ENCODE peak calls at places on chromosome 22, in ten cellular contexts. S is SK-N-SH, G is A549, H is transverse colon, P is HepG2, I is sigmoid colon, V is tibial nerve, R is K562, Q is suprapubic skin, N is stomach. K is an unnamed sample.

GRCh38 chr22:21780259-21780658 is 44.7 kb upstream of the YPEL1 start:
- DNase-seq in S (no peak), G (no peak), H (no peak), P (no peak), I (no peak), V (no peak), R (peak), Q (peak), N (no peak), K (no peak)

GRCh38 chr22:32776800-32777199 is 24.7 kb upstream of the TIMP3 start:
- DNase-seq in S (no peak), G (no peak), H (no peak), P (no peak), I (no peak), V (no peak), R (no peak), Q (no peak), N (no peak), K (no peak)

GRCh38 chr22:43823353-43823908 is 11.3 kb upstream of the EFCAB6 start:
- DNase-seq in S (no peak), G (peak), H (no peak), P (peak), I (no peak), V (no peak), R (no peak), Q (peak), N (peak), K (no peak)

GRCh38 chr22:39821008-39821407 is 72.6 kb downstream of the ENTHD1 start:
- DNase-seq in S (no peak), G (no peak), H (no peak), P (no peak), I (no peak), V (no peak), R (no peak), Q (no peak), N (no peak), K (no peak)

GRCh38 chr22:43876866-43877509 is 14.7 kb upstream of the SULT4A1 start:
- DNase-seq in S (no peak), G (no peak), H (no peak), P (no peak), I (peak), V (no peak), R (no peak), Q (peak), N (no peak), K (no peak)

GRCh38 chr22:43376765-43377485 is 33.8 kb upstream of the SCUBE1 start:
- DNase-seq in S (no peak), G (no peak), H (peak), P (no peak), I (no peak), V (no peak), R (no peak), Q (peak), N (peak), K (peak)

GRCh38 chr22:48188211-48188845 is 1425.9 kb downstream of the TBC1D22A start:
- DNase-seq in S (no peak), G (peak), H (no peak), P (no peak), I (no peak), V (no peak), R (peak), Q (no peak), N (no peak), K (no peak)

GRCh38 chr22:35956850-35957249 is 71.8 kb downstream of the RBFOX2 start:
- DNase-seq in S (no peak), G (no peak), H (no peak), P (no peak), I (no peak), V (no peak), R (no peak), Q (no peak), N (no peak), K (no peak)

GRCh38 chr22:46006379-46007002 is 29.5 kb upstream of the WNT7B start:
- DNase-seq in S (peak), G (peak), H (peak), P (peak), I (peak), V (peak), R (peak), Q (peak), N (peak), K (peak)

GRCh38 chr22:40544758-40545157 is 91.8 kb downstream of the MRTFA start:
- DNase-seq in S (no peak), G (no peak), H (no peak), P (no peak), I (no peak), V (no peak), R (no peak), Q (no peak), N (no peak), K (no peak)

GRCh38 chr22:21876486-21877176 is 9.2 kb upstream of the MAPK1 start:
- DNase-seq in S (peak), G (no peak), H (no peak), P (no peak), I (no peak), V (no peak), R (peak), Q (no peak), N (no peak), K (no peak)

GRCh38 chr22:26648011-26648497 is 9.3 kb upstream of the MIAT start:
- DNase-seq in S (peak), G (no peak), H (peak), P (no peak), I (no peak), V (no peak), R (no peak), Q (no peak), N (no peak), K (no peak)

GRCh38 chr22:38208549-38209097 is 6.8 kb downstream of the MAFF start:
- DNase-seq in S (no peak), G (no peak), H (no peak), P (no peak), I (no peak), V (no peak), R (no peak), Q (peak), N (no peak), K (no peak)

GRCh38 chr22:20729194-20729593 is 44.7 kb upstream of the SERPIND1 start:
- DNase-seq in S (no peak), G (no peak), H (no peak), P (no peak), I (no peak), V (no peak), R (no peak), Q (no peak), N (no peak), K (no peak)

GRCh38 chr22:24728790-24729637 is 45.5 kb downstream of the PIWIL3 start:
- DNase-seq in S (peak), G (no peak), H (no peak), P (peak), I (no peak), V (no peak), R (peak), Q (no peak), N (no peak), K (peak)

GRCh38 chr22:36552300-36552699 is 23.3 kb upstream of the EIF3D start:
- DNase-seq in S (no peak), G (no peak), H (no peak), P (no peak), I (no peak), V (no peak), R (no peak), Q (no peak), N (no peak), K (no peak)

GRCh38 chr22:25494774-25495173 is 69.7 kb upstream of the GRK3 start:
- DNase-seq in S (no peak), G (no peak), H (no peak), P (no peak), I (no peak), V (no peak), R (peak), Q (no peak), N (no peak), K (no peak)

GRCh38 chr22:48795664-48796063 is 1032.0 kb downstream of the BRD1 start:
- DNase-seq in S (no peak), G (no peak), H (no peak), P (no peak), I (peak), V (no peak), R (no peak), Q (no peak), N (no peak), K (no peak)

GRCh38 chr22:48883211-48883960 is 944.3 kb downstream of the BRD1 start:
- DNase-seq in S (no peak), G (no peak), H (no peak), P (no peak), I (peak), V (no peak), R (no peak), Q (no peak), N (no peak), K (no peak)

GRCh38 chr22:43427296-43428004 is 15.6 kb downstream of the MPPED1 start:
- DNase-seq in S (no peak), G (no peak), H (no peak), P (no peak), I (no peak), V (no peak), R (peak), Q (no peak), N (no peak), K (no peak)

GRCh38 chr22:39808087-39808486 is 85.5 kb downstream of the ENTHD1 start:
- DNase-seq in S (peak), G (peak), H (peak), P (peak), I (no peak), V (no peak), R (peak), Q (no peak), N (no peak), K (no peak)

GRCh38 chr22:36027960-36028645 is 521 bp downstream of the RBFOX2 start:
- DNase-seq in S (peak), G (no peak), H (peak), P (no peak), I (peak), V (no peak), R (no peak), Q (peak), N (no peak), K (peak)

GRCh38 chr22:42719656-42720262 is 911 bp downstream of the A4GALT start:
- DNase-seq in S (no peak), G (no peak), H (no peak), P (no peak), I (no peak), V (no peak), R (no peak), Q (no peak), N (no peak), K (no peak)

GRCh38 chr22:27135582-27135981 is 478.2 kb downstream of the MIAT start:
- DNase-seq in S (no peak), G (peak), H (no peak), P (peak), I (no peak), V (no peak), R (no peak), Q (no peak), N (no peak), K (no peak)

GRCh38 chr22:37747090-37747714 is 50.4 kb downstream of the TRIOBP start:
- DNase-seq in S (peak), G (peak), H (no peak), P (no peak), I (peak), V (no peak), R (peak), Q (no peak), N (no peak), K (peak)

GRCh38 chr22:25332386-25332785 is 112.9 kb downstream of the CRYBB2 start:
- DNase-seq in S (no peak), G (no peak), H (no peak), P (no peak), I (no peak), V (no peak), R (no peak), Q (no peak), N (no peak), K (no peak)

GRCh38 chr22:22857607-22858558 is 29.7 kb upstream of the IGLL5 start:
- DNase-seq in S (no peak), G (no peak), H (no peak), P (no peak), I (no peak), V (no peak), R (no peak), Q (no peak), N (no peak), K (no peak)

GRCh38 chr22:39900306-39901227 is at the start of gene GRAP2:
- DNase-seq in S (no peak), G (no peak), H (peak), P (no peak), I (no peak), V (no peak), R (peak), Q (no peak), N (no peak), K (no peak)

GRCh38 chr22:23386245-23386631 is 193.9 kb downstream of the IGLL1 start:
- DNase-seq in S (no peak), G (no peak), H (no peak), P (no peak), I (no peak), V (no peak), R (no peak), Q (no peak), N (no peak), K (no peak)

GRCh38 chr22:39820266-39820665 is 73.3 kb downstream of the ENTHD1 start:
- DNase-seq in S (no peak), G (peak), H (no peak), P (no peak), I (no peak), V (no peak), R (peak), Q (no peak), N (no peak), K (no peak)

GRCh38 chr22:23580586-23581251 is 629 bp upstream of the IGLL1 start:
- DNase-seq in S (no peak), G (no peak), H (no peak), P (no peak), I (no peak), V (no peak), R (peak), Q (no peak), N (no peak), K (no peak)

GRCh38 chr22:45863981-45864751 is 112.8 kb downstream of the WNT7B start:
- DNase-seq in S (peak), G (peak), H (peak), P (peak), I (peak), V (peak), R (peak), Q (peak), N (peak), K (no peak)

GRCh38 chr22:27220349-27220748 is 563.0 kb downstream of the MIAT start:
- DNase-seq in S (no peak), G (no peak), H (no peak), P (no peak), I (peak), V (no peak), R (no peak), Q (no peak), N (no peak), K (no peak)

GRCh38 chr22:40401532-40401931 is 31.1 kb downstream of the SGSM3 start:
- DNase-seq in S (no peak), G (no peak), H (no peak), P (no peak), I (no peak), V (no peak), R (no peak), Q (no peak), N (no peak), K (no peak)

GRCh38 chr22:22463855-22464540 is 44.5 kb downstream of the ZNF280B start:
- DNase-seq in S (peak), G (peak), H (peak), P (peak), I (no peak), V (peak), R (peak), Q (no peak), N (peak), K (peak)

GRCh38 chr22:32340437-32340836 is 17.2 kb upstream of the RFPL3 start:
- DNase-seq in S (no peak), G (no peak), H (no peak), P (peak), I (no peak), V (no peak), R (no peak), Q (no peak), N (peak), K (no peak)

DNA sequence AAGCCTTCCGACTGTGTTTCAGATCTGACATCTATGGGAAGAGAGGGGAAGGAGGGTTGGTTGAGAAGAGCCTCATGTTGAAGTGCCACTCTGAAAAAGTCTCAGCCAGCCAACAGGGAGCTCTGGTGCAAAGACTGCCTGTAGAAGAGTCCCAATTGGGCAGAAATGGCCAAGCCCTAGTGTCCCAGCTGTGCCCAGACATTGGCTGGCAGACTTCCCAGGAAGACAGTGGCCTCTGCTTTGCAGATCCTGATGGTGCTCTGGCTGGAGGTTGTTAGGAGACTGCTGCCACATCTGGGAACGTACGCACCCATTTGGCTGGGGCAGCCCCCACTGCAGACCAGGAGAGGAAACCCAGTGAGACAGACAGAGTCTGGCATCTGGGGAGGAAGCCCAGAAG is 3.2 kb upstream of the PLA2G3 start:
- DNase-seq in S (peak), G (no peak), H (no peak), P (no peak), I (no peak), V (no peak), R (no peak), Q (peak), N (no peak), K (no peak)
- TF ChIP-seq EP300 in S (no peak), G (no peak), H (no peak), P (no peak), I (no peak), V (no peak), R (no peak), Q (no peak), N (no peak), K (no peak)

GRCh38 chr22:30048711-30049110 is 31.6 kb upstream of the HORMAD2 start:
- DNase-seq in S (no peak), G (no peak), H (no peak), P (no peak), I (no peak), V (no peak), R (no peak), Q (no peak), N (no peak), K (no peak)

GRCh38 chr22:30045901-30046715 is 34.2 kb upstream of the HORMAD2 start:
- DNase-seq in S (no peak), G (no peak), H (no peak), P (no peak), I (peak), V (no peak), R (no peak), Q (no peak), N (no peak), K (no peak)

GRCh38 chr22:30045001-30045887 is 35.0 kb upstream of the HORMAD2 start:
- DNase-seq in S (no peak), G (no peak), H (no peak), P (no peak), I (peak), V (no peak), R (no peak), Q (no peak), N (no peak), K (no peak)

GRCh38 chr22:30047364-30047738 is 32.9 kb upstream of the HORMAD2 start:
- DNase-seq in S (no peak), G (no peak), H (no peak), P (no peak), I (peak), V (no peak), R (peak), Q (no peak), N (no peak), K (no peak)

GRCh38 chr22:30046716-30047363 is 33.4 kb upstream of the HORMAD2 start:
- DNase-seq in S (no peak), G (no peak), H (no peak), P (no peak), I (peak), V (no peak), R (no peak), Q (no peak), N (no peak), K (no peak)
- TF ChIP-seq EP300 in S (no peak), G (no peak), H (no peak), P (no peak), I (no peak), V (no peak), R (no peak), Q (no peak), N (no peak), K (no peak)

DNA sequence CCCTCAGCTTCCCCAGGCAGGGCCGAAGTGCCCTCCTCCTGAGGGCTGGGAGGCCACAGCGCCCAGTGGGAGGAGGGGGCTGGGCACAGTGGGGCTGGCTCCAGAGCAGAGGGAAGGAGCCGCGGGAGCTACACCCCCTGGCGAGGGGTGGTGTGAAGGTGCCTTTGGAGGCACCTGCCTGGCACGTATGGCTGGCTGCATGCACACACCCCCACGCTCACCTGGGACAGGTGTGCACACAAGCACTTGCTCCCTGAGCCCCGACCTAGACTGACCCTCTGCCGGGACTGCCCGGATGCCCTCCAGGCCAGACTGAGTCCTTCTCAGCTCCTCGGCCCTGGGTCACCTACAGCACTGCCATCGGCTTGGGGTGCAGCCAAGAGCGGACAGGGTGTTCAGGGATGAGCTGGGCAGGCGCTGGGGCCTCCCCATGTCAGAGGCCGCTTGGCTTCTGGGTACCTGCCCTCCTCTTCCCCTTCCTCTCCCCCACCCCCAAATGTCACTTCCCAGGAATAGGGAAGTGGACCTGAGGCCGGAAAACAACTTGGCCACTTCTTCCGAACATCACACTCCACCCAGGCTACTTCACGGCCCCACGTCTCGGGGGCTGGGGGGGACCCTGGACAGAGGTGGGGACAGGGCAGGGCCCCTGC is 7.4 kb upstream of the PIM3 start:
- DNase-seq in S (no peak), G (no peak), H (no peak), P (no peak), I (no peak), V (no peak), R (no peak), Q (no peak), N (peak), K (no peak)
- TF ChIP-seq EP300 in S (no peak), G (no peak), H (no peak), P (no peak), I (no peak), V (no peak), R (no peak), Q (no peak), N (no peak), K (no peak)

GRCh38 chr22:41621099-41621910 is at the start of gene XRCC6:
- DNase-seq in S (peak), G (peak), H (peak), P (peak), I (peak), V (peak), R (peak), Q (peak), N (peak), K (peak)

GRCh38 chr22:41621911-41622179 is 750 bp downstream of the XRCC6 start:
- DNase-seq in S (no peak), G (no peak), H (no peak), P (no peak), I (no peak), V (no peak), R (no peak), Q (no peak), N (no peak), K (no peak)

GRCh38 chr22:41619979-41620645 is 731 bp downstream of the DESI1 start:
- DNase-seq in S (peak), G (no peak), H (peak), P (peak), I (peak), V (no peak), R (peak), Q (peak), N (peak), K (peak)

GRCh38 chr22:41625577-41625976 is 4.5 kb downstream of the XRCC6 start:
- DNase-seq in S (no peak), G (no peak), H (no peak), P (peak), I (no peak), V (no peak), R (no peak), Q (no peak), N (no peak), K (no peak)

GRCh38 chr22:41620646-41621098 is at the start of gene DESI1:
- DNase-seq in S (no peak), G (peak), H (no peak), P (peak), I (no peak), V (peak), R (peak), Q (no peak), N (no peak), K (no peak)
- TF ChIP-seq EP300 in S (no peak), G (no peak), H (no peak), P (no peak), I (no peak), V (no peak), R (no peak), Q (no peak), N (no peak), K (no peak)

DNA sequence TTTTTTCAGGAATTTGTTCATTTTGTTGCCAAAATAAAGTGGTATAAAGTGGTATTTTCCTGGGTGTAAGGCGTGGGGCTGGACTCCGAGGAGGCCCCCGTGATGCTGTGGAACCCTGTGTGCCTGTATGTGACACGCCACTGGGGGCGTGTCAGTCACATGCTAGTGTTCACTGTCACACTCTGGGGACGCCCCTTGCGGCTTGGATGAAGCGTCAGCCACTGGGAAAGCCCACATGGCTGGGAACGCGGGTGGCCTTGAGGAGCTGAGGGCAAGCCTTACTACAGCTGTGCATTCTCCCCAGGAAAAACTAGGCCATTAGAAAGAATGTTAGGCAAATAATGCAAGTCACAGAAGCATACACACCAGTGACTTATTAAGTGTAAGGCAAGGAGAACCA is 77.0 kb upstream of the SLC25A18 start:
- DNase-seq in S (peak), G (peak), H (no peak), P (peak), I (no peak), V (no peak), R (peak), Q (no peak), N (no peak), K (no peak)
- TF ChIP-seq EP300 in S (no peak), G (no peak), H (no peak), P (no peak), I (no peak), V (no peak), R (no peak), Q (no peak), N (no peak), K (no peak)